ENCODE peak calls at places on chromosomes 1 and 21, in six cellular contexts. L is HCT116, E is adrenal gland, C is lung, R is chondrocyte, G is mesothelial cell of epicardium. P is an unnamed sample.

GRCh38 chr1:1347663-1348419 is 1.4 kb downstream of the DVL1 start:
- DNase-seq in L (peak), E (peak), C (no peak), R (no peak), G (no peak), P (no peak)

GRCh38 chr1:196002906-196003305 is 605.3 kb downstream of the KCNT2 start:
- DNase-seq in L (no peak), E (no peak), C (no peak), R (no peak), G (no peak), P (no peak)

GRCh38 chr21:41612674-41613250 is 104.8 kb upstream of the TMPRSS2 start:
- DNase-seq in L (no peak), E (peak), C (peak), R (peak), G (peak), P (peak)

GRCh38 chr1:22418852-22419480 is 32.7 kb upstream of the ZBTB40 start:
- DNase-seq in L (no peak), E (no peak), C (no peak), R (no peak), G (no peak), P (no peak)

GRCh38 chr1:168155910-168156309 is 19.2 kb upstream of the GPR161 start:
- DNase-seq in L (no peak), E (no peak), C (no peak), R (no peak), G (no peak), P (no peak)

GRCh38 chr21:44869860-44870747 is 3.4 kb downstream of the PTTG1IP start:
- DNase-seq in L (peak), E (peak), C (peak), R (no peak), G (no peak), P (peak)

GRCh38 chr1:67479146-67479891 is 49.1 kb upstream of the SERBP1 start:
- DNase-seq in L (no peak), E (peak), C (no peak), R (no peak), G (no peak), P (no peak)

GRCh38 chr1:109357673-109358072 is 40.0 kb downstream of the SORT1 start:
- DNase-seq in L (no peak), E (no peak), C (no peak), R (no peak), G (no peak), P (no peak)

DNA sequence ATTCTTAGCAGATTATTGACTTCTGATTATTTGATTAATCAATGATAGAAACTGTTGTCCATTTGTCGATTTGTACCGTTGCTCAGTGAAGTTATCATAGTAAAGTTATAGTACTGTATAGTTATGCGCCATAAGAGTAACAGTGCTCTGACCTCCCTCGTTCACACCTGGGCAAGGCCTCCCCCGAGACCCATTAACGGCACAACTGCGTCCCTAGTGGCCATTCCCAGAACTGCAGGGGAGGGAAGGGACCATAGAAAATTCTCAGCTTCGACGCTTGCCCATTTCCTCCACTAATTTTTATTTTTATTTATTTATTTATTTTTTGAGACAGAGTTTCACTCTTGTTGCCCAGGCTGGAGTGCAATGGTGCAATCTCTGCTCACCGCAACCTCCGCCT is 334.4 kb downstream of the DSCAM start:
- DNase-seq in L (no peak), E (no peak), C (no peak), R (no peak), G (no peak), P (no peak)
- TF ChIP-seq CTCF in L (no peak), E (no peak), C (no peak), R (peak), G (peak), P (no peak)

GRCh38 chr1:12014141-12014981 is 4.9 kb upstream of the MIIP start:
- DNase-seq in L (no peak), E (no peak), C (peak), R (no peak), G (no peak), P (no peak)
- TF ChIP-seq CTCF in L (no peak), E (no peak), C (no peak), R (peak), G (peak), P (no peak)

GRCh38 chr1:42767510-42767924 is 468 bp downstream of the C1orf50 start:
- DNase-seq in L (no peak), E (no peak), C (no peak), R (no peak), G (no peak), P (no peak)

GRCh38 chr1:42768172-42768571 is 1.1 kb downstream of the C1orf50 start:
- DNase-seq in L (no peak), E (no peak), C (no peak), R (no peak), G (no peak), P (no peak)

GRCh38 chr1:42765832-42766722 is 751 bp downstream of the P3H1 start:
- DNase-seq in L (peak), E (peak), C (peak), R (no peak), G (peak), P (no peak)

GRCh38 chr1:42765271-42765670 is 1.6 kb downstream of the P3H1 start:
- DNase-seq in L (no peak), E (no peak), C (no peak), R (no peak), G (no peak), P (no peak)

DNA sequence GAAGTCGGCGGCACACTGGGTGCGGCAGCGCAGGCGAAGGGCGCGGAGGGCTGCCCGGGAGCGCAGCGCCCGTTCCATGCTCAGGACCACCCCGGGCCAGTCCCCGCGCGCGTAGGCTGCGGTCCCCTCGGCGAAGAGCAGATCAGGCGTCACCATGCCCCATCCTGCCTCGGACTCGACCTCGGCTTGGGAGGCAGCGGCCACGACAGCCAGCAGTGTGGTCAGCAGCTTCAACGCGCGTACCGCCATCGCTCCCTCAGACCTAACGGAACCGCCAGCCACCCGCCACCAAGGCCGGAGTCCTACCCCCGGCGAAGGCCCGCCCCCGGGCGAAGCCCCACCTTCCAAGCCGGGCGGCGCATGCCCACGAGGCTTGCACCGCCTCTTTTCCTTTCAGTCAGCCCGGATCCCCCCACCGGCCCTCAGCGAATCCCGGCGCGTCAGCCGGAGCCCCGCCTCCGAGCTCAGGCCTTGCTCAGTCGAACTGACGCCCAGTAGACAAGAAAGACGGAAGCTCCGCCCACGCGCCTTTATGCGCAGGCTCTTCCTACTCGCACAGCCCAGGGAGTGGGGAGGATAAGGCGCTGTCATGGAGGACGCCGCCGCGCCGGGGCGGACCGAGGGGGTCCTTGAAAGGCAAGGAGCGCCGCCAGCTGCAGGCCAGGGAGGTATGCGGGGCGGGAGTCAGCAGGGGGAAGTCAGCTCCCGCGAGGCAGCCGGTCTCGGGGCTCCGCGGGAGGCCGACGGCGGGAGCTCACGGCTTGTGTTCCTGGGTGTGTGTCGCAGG is at the start of the genes C1orf50 and P3H1:
- DNase-seq in L (peak), E (peak), C (peak), R (peak), G (peak), P (peak)
- TF ChIP-seq CTCF in L (no peak), E (no peak), C (no peak), R (no peak), G (no peak), P (no peak)

DNA sequence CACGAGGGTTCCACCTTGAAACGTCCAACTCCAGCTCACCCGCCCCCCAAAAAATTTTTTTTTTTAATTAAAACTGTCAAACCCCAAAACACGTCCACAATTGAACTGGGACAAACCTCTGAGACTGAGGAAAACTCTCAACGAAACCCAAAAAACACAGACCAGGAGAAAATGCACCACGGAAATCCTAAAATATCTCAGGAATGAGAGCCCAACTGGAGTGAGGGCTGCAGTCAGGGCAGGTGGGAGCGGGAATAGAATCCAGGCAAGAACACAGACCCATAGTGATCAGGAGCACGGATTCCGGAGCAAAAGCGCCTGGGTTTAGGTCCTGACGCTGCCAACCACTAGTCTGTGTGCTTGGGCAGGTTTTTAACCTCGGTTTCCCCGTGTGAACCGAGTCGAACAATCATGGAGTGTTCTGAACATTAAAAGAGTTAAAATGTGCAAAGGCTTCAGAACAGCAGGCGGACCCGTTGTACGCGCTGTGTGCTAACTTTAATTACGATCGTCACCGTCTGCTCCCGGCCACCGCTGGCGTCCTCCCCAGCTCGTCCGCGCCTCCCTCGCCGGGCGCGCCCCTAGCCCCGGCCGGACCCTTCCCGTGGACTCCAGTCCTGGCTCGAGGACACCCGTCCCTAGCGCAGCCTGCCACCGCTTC is 624 bp downstream of the ARHGAP29 start:
- DNase-seq in L (no peak), E (peak), C (peak), R (no peak), G (peak), P (no peak)
- TF ChIP-seq CTCF in L (no peak), E (peak), C (no peak), R (peak), G (no peak), P (no peak)

GRCh38 chr1:155170806-155171205 is 2.3 kb downstream of the KRTCAP2 start:
- DNase-seq in L (no peak), E (peak), C (no peak), R (no peak), G (peak), P (no peak)
- TF ChIP-seq CTCF in L (no peak), E (no peak), C (no peak), R (no peak), G (no peak), P (no peak)

GRCh38 chr1:165512817-165513216 is 31.0 kb upstream of the LRRC52 start:
- DNase-seq in L (no peak), E (no peak), C (no peak), R (no peak), G (no peak), P (no peak)
- TF ChIP-seq CTCF in L (no peak), E (no peak), C (no peak), R (no peak), G (no peak), P (no peak)

GRCh38 chr1:87918398-87918797 is 589.7 kb downstream of the LMO4 start:
- DNase-seq in L (no peak), E (no peak), C (no peak), R (no peak), G (no peak), P (no peak)
- TF ChIP-seq CTCF in L (no peak), E (no peak), C (no peak), R (no peak), G (no peak), P (no peak)

GRCh38 chr1:6472391-6472790 is 6.4 kb upstream of the TNFRSF25 start:
- DNase-seq in L (no peak), E (no peak), C (no peak), R (no peak), G (no peak), P (no peak)
- TF ChIP-seq CTCF in L (peak), E (no peak), C (no peak), R (peak), G (no peak), P (no peak)

DNA sequence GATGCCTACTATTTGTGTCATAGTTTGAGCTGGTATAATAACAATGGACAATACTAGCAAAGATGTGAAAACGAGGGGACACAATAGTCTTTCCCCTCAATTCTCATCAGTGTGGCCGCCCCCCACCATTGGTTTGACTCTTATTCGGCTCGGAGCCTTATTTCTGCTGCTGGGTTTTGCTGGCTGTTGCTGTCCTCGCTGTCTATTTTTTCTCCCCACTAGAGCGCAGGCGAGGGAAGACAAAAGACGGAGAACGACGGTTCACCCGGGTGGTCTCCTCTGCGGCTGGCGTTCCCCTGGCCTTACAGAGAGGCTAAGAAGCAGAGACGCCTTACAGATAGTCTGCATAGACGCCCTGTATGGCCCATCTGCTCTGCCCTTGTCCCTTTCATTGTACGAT is 19.4 kb downstream of the CLIC6 start:
- DNase-seq in L (peak), E (no peak), C (no peak), R (no peak), G (no peak), P (no peak)
- TF ChIP-seq CTCF in L (peak), E (no peak), C (no peak), R (no peak), G (no peak), P (no peak)

DNA sequence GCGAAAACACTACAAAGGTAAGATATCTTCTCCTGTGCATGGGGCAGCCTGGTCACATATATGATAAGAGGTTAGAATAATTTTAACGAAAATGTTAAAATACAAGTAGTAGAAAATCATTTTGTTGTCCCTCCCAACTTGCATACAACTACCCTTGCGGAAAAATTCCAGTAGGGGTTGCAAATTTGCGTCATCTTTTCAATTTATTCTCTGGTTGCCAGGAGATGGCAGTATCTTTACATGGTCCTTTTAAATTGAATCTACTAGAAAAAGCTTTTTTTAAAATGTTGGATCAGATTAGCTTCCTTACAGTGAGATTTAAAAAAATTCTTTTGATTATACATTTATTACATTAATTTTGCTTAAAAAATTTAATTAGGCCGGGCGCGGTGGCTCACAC is 10.9 kb downstream of the S100PBP start:
- DNase-seq in L (no peak), E (no peak), C (no peak), R (no peak), G (no peak), P (no peak)
- TF ChIP-seq CTCF in L (peak), E (no peak), C (no peak), R (peak), G (no peak), P (no peak)

P was measured in omental fat pad.